ENCODE peak calls at places on chromosome 2, in six cellular contexts. I is progenitor cell of endocrine pancreas, J is esophagus squamous epithelium, X is mucosa of descending colon, P is GM20000, E is fibroblast of lung. U is an unnamed sample.

GRCh38 chr2:179252439-179252838 is 12.2 kb downstream of the SESTD1 start:
- DNase-seq in E (no peak), J (no peak), I (no peak), X (no peak), P (no peak), U (no peak)

GRCh38 chr2:129619471-129619870 is 360.0 kb upstream of the RAB6C start:
- DNase-seq in I (no peak), E (no peak), J (no peak), X (no peak), P (no peak), U (no peak)

GRCh38 chr2:127511090-127511489 is 15.2 kb downstream of the IWS1 start:
- DNase-seq in E (no peak), J (no peak), I (no peak), X (no peak), P (no peak), U (no peak)

GRCh38 chr2:68971591-68972231 is 2.7 kb upstream of the GKN1 start:
- DNase-seq in I (no peak), X (peak; percentile 6), E (peak; percentile 85), P (no peak), J (no peak), U (peak; percentile 88)

GRCh38 chr2:204687776-204688175 is 142.5 kb downstream of the PARD3B start:
- DNase-seq in E (no peak), J (no peak), I (no peak), P (no peak), X (no peak), U (no peak)

GRCh38 chr2:174815524-174815923 is 51.3 kb upstream of the CHRNA1 start:
- DNase-seq in P (no peak), I (no peak), X (no peak), E (no peak), J (no peak), U (no peak)

GRCh38 chr2:1675633-1676032 is 68.7 kb downstream of the PXDN start:
- DNase-seq in X (no peak), J (no peak), E (peak; percentile 95), P (no peak), I (no peak), U (peak; percentile 89)

GRCh38 chr2:198615972-198616371 is 811.6 kb downstream of the PLCL1 start:
- DNase-seq in J (no peak), I (no peak), X (peak; percentile 83), E (peak; percentile 47), P (no peak), U (peak; percentile 28)

GRCh38 chr2:38719706-38720105 is 31.5 kb downstream of the SRSF7 start:
- DNase-seq in J (no peak), X (no peak), E (no peak), I (no peak), P (no peak), U (no peak)

GRCh38 chr2:74862268-74862964 is 28.5 kb downstream of the HK2 start:
- DNase-seq in I (no peak), P (no peak), J (no peak), E (no peak), X (peak; percentile 76), U (no peak)

GRCh38 chr2:225100856-225101294 is 58.6 kb upstream of the DOCK10 start:
- DNase-seq in P (no peak), J (no peak), X (no peak), E (peak; percentile 87), I (no peak), U (peak; percentile 65)

GRCh38 chr2:219220652-219221402 is 2.1 kb upstream of the ABCB6 start:
- DNase-seq in I (no peak), X (no peak), P (no peak), J (no peak), E (no peak), U (no peak)

DNA sequence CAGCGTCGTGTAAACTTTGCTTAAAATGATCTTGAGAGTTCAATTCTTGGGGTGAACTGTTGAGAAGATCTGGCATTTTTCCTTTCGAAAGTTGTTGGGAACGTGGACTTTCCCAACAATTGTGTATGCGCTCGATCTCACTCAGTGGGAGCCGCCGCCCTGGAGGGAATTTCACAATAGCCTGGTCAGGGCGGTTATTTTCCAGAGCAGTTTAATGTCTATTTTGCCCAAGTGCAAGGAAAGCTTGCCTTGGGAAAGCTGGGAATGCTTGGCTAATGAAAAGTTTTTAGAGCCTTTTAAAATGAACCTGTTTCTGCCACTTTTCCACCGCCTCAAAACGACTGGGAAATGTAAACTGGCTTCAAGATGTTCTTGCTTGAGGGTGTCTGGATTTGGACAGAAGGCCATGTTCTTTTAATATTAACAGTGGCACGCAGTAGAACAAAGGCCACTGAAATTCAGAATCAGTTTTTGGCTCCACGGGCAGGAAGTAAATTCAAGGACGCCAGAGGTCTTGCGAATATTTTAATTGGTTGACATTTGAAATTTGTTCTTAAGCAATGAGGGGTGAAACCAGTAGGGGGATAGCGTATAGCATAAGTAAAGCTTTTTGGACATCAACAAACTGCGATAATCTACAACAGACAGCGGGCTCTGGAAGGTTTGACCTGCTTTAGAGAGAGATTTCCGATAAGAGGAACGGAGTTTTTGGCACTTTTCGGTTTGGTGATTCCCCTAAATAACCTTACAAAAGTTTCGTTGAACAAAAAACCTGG is 1.2 kb downstream of the CFLAR start:
- DNase-seq in X (peak; percentile 75), P (peak; percentile 72), E (peak; percentile 93), J (no peak), I (no peak), U (peak; percentile 72)
- TF ChIP-seq CTCF in X (no peak), P (peak; percentile 8), E (peak; percentile 32), J (peak; percentile 14), I (peak; percentile 19), U (peak; percentile 39)

GRCh38 chr2:188291142-188291616 is 495 bp upstream of the GULP1 start:
- DNase-seq in I (no peak), J (no peak), E (peak; percentile 51), P (no peak), X (peak; percentile 18), U (peak; percentile 8)

GRCh38 chr2:188292446-188293239 is 969 bp downstream of the GULP1 start:
- DNase-seq in X (peak; percentile 80), I (peak; percentile 51), P (no peak), E (peak; percentile 88), J (no peak), U (peak; percentile 73)

GRCh38 chr2:188293601-188294482 is 2.2 kb downstream of the GULP1 start:
- DNase-seq in I (no peak), J (no peak), P (no peak), E (peak; percentile 83), X (peak; percentile 79), U (peak; percentile 78)

GRCh38 chr2:188294547-188294946 is 2.9 kb downstream of the GULP1 start:
- DNase-seq in E (no peak), P (no peak), X (no peak), I (no peak), J (no peak), U (no peak)

GRCh38 chr2:188291617-188292445 is at the start of gene GULP1:
- DNase-seq in J (no peak), E (peak; percentile 80), P (peak; percentile 28), X (peak; percentile 67), I (peak; percentile 72), U (peak; percentile 60)
- TF ChIP-seq CTCF in J (peak; percentile 59), E (peak; percentile 76), P (no peak), X (peak; percentile 40), I (peak; percentile 71), U (peak; percentile 82)

GRCh38 chr2:50606860-50607259 is 425.1 kb downstream of the NRXN1 start:
- DNase-seq in J (no peak), I (no peak), X (no peak), E (peak; percentile 6), P (no peak), U (no peak)
- TF ChIP-seq CTCF in J (no peak), I (peak; percentile 24), X (no peak), E (no peak), P (no peak), U (peak; percentile 28)

DNA sequence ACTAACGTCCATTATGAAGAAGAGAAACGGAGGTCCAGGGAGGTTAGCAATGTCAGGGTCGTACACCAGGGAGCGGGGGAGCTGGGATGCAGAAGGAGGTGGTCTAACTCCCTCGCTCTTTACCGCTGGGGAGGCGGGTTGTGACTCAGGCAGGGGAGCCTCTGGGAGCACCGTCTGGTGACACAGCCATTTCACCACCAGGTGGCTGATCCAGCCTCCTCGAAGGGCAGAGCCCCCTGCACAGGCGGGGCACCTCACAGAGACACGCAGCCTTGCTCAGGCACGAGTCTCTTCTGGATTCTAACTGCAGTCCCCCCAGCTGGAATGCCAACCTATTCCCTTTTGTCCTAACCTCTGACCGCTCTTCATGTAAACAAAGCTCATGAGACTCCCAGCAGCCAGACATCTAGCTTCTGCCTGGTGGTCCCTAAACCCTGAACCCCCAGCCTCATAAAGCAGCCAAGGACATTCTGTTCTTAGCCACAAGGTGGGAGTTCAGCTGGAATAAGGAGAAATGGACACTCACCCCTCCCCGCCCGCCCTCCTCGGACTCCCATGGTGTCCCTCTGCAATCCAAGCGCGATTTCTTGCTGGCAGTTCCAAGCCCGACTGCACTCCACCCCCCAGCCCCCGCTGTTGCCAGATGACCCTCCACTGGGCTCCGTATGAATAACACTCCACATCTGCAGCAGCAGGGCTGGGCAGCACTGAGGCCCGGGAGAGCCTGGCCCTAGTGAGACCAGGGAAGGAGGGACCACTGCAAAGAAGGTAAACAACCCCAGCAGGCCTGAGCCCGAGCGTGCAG is 84.4 kb downstream of the TNS1 start:
- DNase-seq in X (no peak), I (no peak), J (no peak), E (peak; percentile 67), P (no peak), U (no peak)
- TF ChIP-seq CTCF in X (no peak), I (peak; percentile 48), J (no peak), E (no peak), P (no peak), U (peak; percentile 28)

DNA sequence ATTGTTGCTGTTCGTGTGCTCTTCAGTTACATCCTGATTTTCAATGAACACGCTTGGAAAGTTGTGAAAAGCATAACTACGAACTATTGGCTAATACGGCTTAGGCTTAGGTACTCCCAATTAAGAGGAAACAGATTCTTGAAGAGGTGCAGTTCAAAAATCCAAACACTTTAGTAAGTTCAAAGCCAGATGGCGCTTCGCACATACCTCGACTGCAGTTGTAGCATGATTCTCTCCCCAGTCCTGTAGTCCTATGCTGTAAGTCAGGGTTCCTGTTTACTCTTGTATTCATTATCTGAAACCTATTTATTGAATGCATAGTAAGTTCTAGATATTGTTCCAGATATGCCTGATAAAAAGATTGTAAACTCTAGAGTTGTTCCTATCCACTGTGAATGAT is 165.2 kb downstream of the TRIB2 start:
- DNase-seq in X (no peak), J (no peak), P (no peak), E (no peak), I (no peak), U (no peak)
- TF ChIP-seq CTCF in X (no peak), J (no peak), P (no peak), E (no peak), I (no peak), U (no peak)